ENCODE peak calls at places on chromosomes 6 and 20, in nine cellular contexts. U is testis; N is CD8-positive, alpha-beta T cell; D is ovary; P is IMR-90; Q is heart right ventricle; X is neural progenitor cell; M is K562; K is PC-3. O is an unnamed sample. For H3K27me3, the result is how much of the 10 kb centered on the place peaks cover.

GRCh38 chr20:11791316-11792228 is 126.1 kb upstream of the BTBD3 start:
- DNase-seq in U (no peak), N (no peak), D (no peak), P (no peak), Q (no peak), X (no peak), M (no peak), K (peak), O (no peak)

GRCh38 chr6:35044145-35044745 is 96.9 kb downstream of the TCP11 start:
- DNase-seq in U (peak), N (no peak), D (no peak), P (no peak), Q (no peak), X (peak), M (no peak), K (peak), O (no peak)

GRCh38 chr6:113909224-113909856 is 52.2 kb downstream of the MARCKS start:
- DNase-seq in U (no peak), N (no peak), D (no peak), P (peak), Q (no peak), X (peak), M (peak), K (peak), O (peak)

GRCh38 chr6:3518356-3518841 is 61.5 kb upstream of the SLC22A23 start:
- DNase-seq in U (no peak), N (no peak), D (no peak), P (peak), Q (no peak), X (no peak), M (no peak), K (peak), O (peak)

GRCh38 chr6:63452117-63452516 is 120.2 kb upstream of the LOC128125822 start:
- DNase-seq in U (no peak), N (no peak), D (no peak), P (no peak), Q (no peak), X (no peak), M (no peak), K (no peak), O (no peak)

GRCh38 chr6:72386324-72386723 is 235.5 kb upstream of the KCNQ5 start:
- DNase-seq in U (no peak), N (no peak), D (no peak), P (peak), Q (no peak), X (no peak), M (peak), K (no peak), O (no peak)

GRCh38 chr6:168050861-168051586 is 28.0 kb downstream of the FRMD1 start:
- DNase-seq in U (no peak), N (no peak), D (no peak), P (no peak), Q (no peak), X (peak), M (peak), K (no peak), O (no peak)

GRCh38 chr20:23205221-23205620 is 119.1 kb upstream of the CD93 start:
- DNase-seq in U (no peak), N (no peak), D (no peak), P (no peak), Q (no peak), X (peak), M (no peak), K (no peak), O (no peak)

GRCh38 chr6:169406794-169407193 is 153.1 kb upstream of the THBS2 start:
- DNase-seq in U (no peak), N (no peak), D (no peak), P (no peak), Q (no peak), X (no peak), M (no peak), K (no peak), O (no peak)

GRCh38 chr20:10761232-10761631 is 87.4 kb upstream of the JAG1 start:
- DNase-seq in U (no peak), N (no peak), D (no peak), P (peak), Q (no peak), X (no peak), M (no peak), K (peak), O (no peak)

GRCh38 chr6:137297887-137298286 is 78.7 kb upstream of the IFNGR1 start:
- DNase-seq in U (peak), N (no peak), D (no peak), P (peak), Q (no peak), X (peak), M (no peak), K (peak), O (no peak)

GRCh38 chr6:90284745-90285481 is 11.7 kb downstream of the BACH2 start:
- DNase-seq in U (no peak), N (no peak), D (no peak), P (peak), Q (no peak), X (no peak), M (peak), K (peak), O (no peak)

GRCh38 chr20:46178891-46179290 is 60.8 kb downstream of the CD40 start:
- DNase-seq in U (no peak), N (no peak), D (no peak), P (no peak), Q (no peak), X (no peak), M (no peak), K (no peak), O (no peak)

GRCh38 chr6:134372603-134373281 is 54.8 kb upstream of the SGK1 start:
- DNase-seq in U (no peak), N (no peak), D (peak), P (peak), Q (peak), X (no peak), M (no peak), K (no peak), O (no peak)

GRCh38 chr20:21522479-21523397 is 8.9 kb upstream of the NKX2-2 start:
- DNase-seq in U (no peak), N (no peak), D (no peak), P (no peak), Q (no peak), X (peak), M (no peak), K (peak), O (no peak)

GRCh38 chr6:89734526-89734925 is 85.1 kb downstream of the MDN1 start:
- DNase-seq in U (no peak), N (no peak), D (no peak), P (peak), Q (no peak), X (no peak), M (no peak), K (no peak), O (no peak)

GRCh38 chr6:134621858-134622257 is 303.9 kb upstream of the SGK1 start:
- DNase-seq in U (no peak), N (no peak), D (no peak), P (peak), Q (no peak), X (no peak), M (no peak), K (peak), O (no peak)

GRCh38 chr6:127077886-127078285 is 40.6 kb upstream of the RSPO3 start:
- DNase-seq in U (no peak), N (no peak), D (no peak), P (no peak), Q (no peak), X (no peak), M (no peak), K (no peak), O (no peak)

GRCh38 chr20:49278817-49279676 is 1.2 kb upstream of the ZNFX1 start:
- DNase-seq in U (peak), N (no peak), D (no peak), P (no peak), Q (peak), X (peak), M (peak), K (no peak), O (no peak)

GRCh38 chr6:128422871-128423270 is 97.5 kb downstream of the PTPRK start:
- DNase-seq in U (no peak), N (no peak), D (no peak), P (no peak), Q (no peak), X (no peak), M (no peak), K (no peak), O (no peak)

GRCh38 chr20:17225891-17226409 is 890 bp upstream of the PCSK2 start:
- DNase-seq in U (peak), N (no peak), D (peak), P (no peak), Q (peak), X (peak), M (no peak), K (no peak), O (peak)

GRCh38 chr20:32456869-32457421 is 98.8 kb downstream of the ASXL1 start:
- DNase-seq in U (peak), N (no peak), D (peak), P (peak), Q (peak), X (peak), M (no peak), K (peak), O (peak)

GRCh38 chr20:32610897-32611218 is 25.7 kb upstream of the NOL4L start:
- DNase-seq in U (no peak), N (no peak), D (no peak), P (no peak), Q (no peak), X (no peak), M (no peak), K (no peak), O (no peak)

GRCh38 chr6:146999766-147000165 is 204.5 kb upstream of the STXBP5 start:
- DNase-seq in U (no peak), N (no peak), D (no peak), P (no peak), Q (no peak), X (no peak), M (no peak), K (no peak), O (peak)

GRCh38 chr6:39688494-39688893 is 36.7 kb downstream of the KIF6 start:
- DNase-seq in U (no peak), N (no peak), D (no peak), P (peak), Q (no peak), X (no peak), M (no peak), K (peak), O (no peak)

GRCh38 chr6:44269921-44270525 is at the start of gene TMEM151B:
- DNase-seq in U (no peak), N (no peak), D (no peak), P (no peak), Q (no peak), X (peak), M (no peak), K (no peak), O (no peak)

GRCh38 chr6:56517155-56517745 is 125.4 kb downstream of the DST start:
- DNase-seq in U (no peak), N (no peak), D (no peak), P (peak), Q (no peak), X (no peak), M (no peak), K (no peak), O (no peak)

GRCh38 chr6:169639653-169640278 is 62.1 kb downstream of the WDR27 start:
- DNase-seq in U (no peak), N (peak), D (no peak), P (no peak), Q (no peak), X (peak), M (no peak), K (no peak), O (no peak)

GRCh38 chr20:354298-354977 is 7.5 kb downstream of the NRSN2 start:
- DNase-seq in U (peak), N (peak), D (peak), P (peak), Q (peak), X (peak), M (peak), K (peak), O (peak)

GRCh38 chr6:39951716-39952115 is 17.5 kb upstream of the MOCS1 start:
- DNase-seq in U (peak), N (no peak), D (no peak), P (no peak), Q (no peak), X (no peak), M (no peak), K (no peak), O (no peak)

GRCh38 chr6:169328112-169328801 is 74.6 kb upstream of the THBS2 start:
- DNase-seq in U (no peak), N (no peak), D (peak), P (peak), Q (no peak), X (no peak), M (no peak), K (no peak), O (no peak)

GRCh38 chr6:159969204-159969912 is 476 bp downstream of the IGF2R start:
- DNase-seq in U (peak), N (no peak), D (peak), P (peak), Q (peak), X (peak), M (peak), K (no peak), O (peak)

GRCh38 chr6:1745814-1746213 is 136.1 kb downstream of the FOXC1 start:
- DNase-seq in U (no peak), N (no peak), D (no peak), P (no peak), Q (no peak), X (no peak), M (no peak), K (no peak), O (no peak)

GRCh38 chr6:56343295-56343694 is 95.9 kb upstream of the COL21A1 start:
- DNase-seq in U (no peak), N (no peak), D (no peak), P (no peak), Q (no peak), X (no peak), M (no peak), K (no peak), O (no peak)

GRCh38 chr20:61562897-61563504 is 310.9 kb downstream of the CDH4 start:
- DNase-seq in U (no peak), N (no peak), D (no peak), P (no peak), Q (no peak), X (no peak), M (no peak), K (no peak), O (no peak)

GRCh38 chr20:61559706-61560315 is 307.8 kb downstream of the CDH4 start:
- DNase-seq in U (no peak), N (no peak), D (no peak), P (no peak), Q (no peak), X (no peak), M (no peak), K (no peak), O (no peak)

GRCh38 chr20:61558726-61559125 is 306.7 kb downstream of the CDH4 start:
- DNase-seq in U (no peak), N (no peak), D (no peak), P (peak), Q (no peak), X (peak), M (no peak), K (no peak), O (no peak)

GRCh38 chr20:61561111-61561830 is 309.2 kb downstream of the CDH4 start:
- DNase-seq in U (no peak), N (no peak), D (no peak), P (no peak), Q (no peak), X (no peak), M (no peak), K (no peak), O (no peak)

DNA sequence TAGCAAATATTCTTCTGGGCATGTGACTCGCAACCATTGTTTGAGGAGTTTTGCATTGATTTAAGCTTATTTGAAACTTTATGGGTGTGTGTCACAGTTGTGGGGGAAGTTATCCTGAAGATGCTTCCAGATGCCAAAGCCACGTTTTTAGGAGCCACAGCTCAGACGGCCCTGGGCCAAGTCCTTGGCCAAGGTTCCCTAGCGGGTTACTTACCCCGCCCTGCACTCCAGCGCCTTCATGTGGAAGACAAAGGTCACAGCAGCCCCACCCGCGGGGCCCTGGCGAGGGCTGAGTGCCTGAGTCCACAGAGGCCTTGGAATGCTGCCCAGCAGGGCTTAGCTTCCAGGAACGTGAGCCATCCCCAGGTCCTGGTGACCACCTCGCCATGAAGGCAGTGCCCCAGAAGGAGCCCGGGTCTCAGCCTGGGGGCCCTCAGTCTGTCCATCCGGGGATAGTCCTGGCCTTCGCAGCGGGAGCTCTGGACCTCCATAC is 308.3 kb downstream of the CDH4 start:
- DNase-seq in U (no peak), N (no peak), D (no peak), P (peak), Q (no peak), X (no peak), M (peak), K (peak), O (no peak)
- H3K27me3 ChIP-seq in U (under half), N (under half), D (under half), P (under half), Q (under half), X (under half), M (half or more), K (under half), O (under half)

DNA sequence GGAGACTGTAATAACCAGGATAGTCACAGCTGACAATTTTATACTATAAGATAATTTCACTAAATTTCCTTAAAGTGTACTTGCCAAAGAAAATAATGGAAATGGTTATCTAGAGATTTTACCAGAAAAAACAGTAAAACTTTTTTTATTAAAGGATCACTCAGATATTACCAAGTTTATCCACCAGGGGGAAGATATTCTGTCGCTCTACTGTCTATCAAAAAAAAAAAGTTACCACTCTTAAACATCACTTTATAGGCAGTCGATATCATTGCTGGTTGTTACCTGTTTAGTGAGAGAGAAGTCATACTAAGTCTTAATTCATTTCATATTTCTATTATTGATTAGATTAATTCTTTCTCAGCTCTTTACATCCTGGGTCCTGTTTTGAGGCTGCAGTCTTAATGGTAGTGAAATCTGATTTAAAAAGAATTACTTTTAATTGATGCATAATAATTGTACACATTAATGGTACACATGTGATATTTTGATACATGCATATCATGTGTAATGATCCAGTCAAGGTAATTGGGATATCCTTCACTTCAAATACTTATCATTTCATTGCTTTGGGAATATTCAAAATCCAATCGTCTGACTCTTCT is 18.9 kb downstream of the L3MBTL3 start:
- DNase-seq in U (no peak), N (no peak), D (no peak), P (no peak), Q (no peak), X (no peak), M (peak), K (peak), O (no peak)
- TF ChIP-seq CTCF in U (peak), N (peak), D (no peak), P (peak), Q (no peak), X (peak), M (peak), K (peak), O (peak)

GRCh38 chr20:63297796-63298572 is 5.0 kb downstream of the COL20A1 start:
- DNase-seq in U (no peak), N (no peak), D (no peak), P (no peak), Q (no peak), X (no peak), M (no peak), K (no peak), O (no peak)

GRCh38 chr20:63301671-63302070 is 8.7 kb downstream of the COL20A1 start:
- DNase-seq in U (no peak), N (no peak), D (no peak), P (no peak), Q (no peak), X (no peak), M (no peak), K (no peak), O (no peak)

GRCh38 chr20:63297371-63297781 is 4.4 kb downstream of the COL20A1 start:
- DNase-seq in U (no peak), N (no peak), D (no peak), P (no peak), Q (no peak), X (no peak), M (no peak), K (no peak), O (no peak)

GRCh38 chr20:63296411-63297299 is 3.7 kb downstream of the COL20A1 start:
- DNase-seq in U (no peak), N (no peak), D (no peak), P (no peak), Q (no peak), X (peak), M (no peak), K (no peak), O (no peak)

DNA sequence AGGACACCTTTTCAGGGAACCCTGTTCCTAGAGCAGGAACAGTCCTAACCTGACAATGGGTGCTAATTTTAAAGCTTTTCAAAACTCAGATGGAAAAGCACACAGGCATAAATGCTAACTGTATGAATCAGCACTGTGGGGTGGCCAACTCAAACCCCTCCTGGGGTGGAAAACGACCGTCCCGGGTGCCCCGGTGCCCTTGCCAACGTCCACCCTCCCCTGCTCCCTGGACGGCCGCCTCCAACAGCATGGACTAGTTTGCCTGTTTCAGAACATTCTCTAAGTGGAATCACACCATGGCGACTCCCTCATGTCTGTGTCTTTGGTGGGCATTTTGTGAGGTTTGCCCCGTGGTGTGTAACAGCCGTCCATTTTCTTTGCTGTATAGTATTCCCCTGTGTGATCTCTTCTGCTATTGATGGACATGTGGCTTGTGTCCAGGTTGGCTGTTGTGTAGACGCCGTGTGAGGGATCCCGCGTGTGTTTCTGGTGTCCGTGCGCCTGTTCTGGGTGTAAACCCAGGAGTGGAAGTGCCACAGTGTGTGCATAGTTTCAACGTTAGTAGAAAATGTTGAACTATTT is 5.8 kb downstream of the COL20A1 start:
- DNase-seq in U (no peak), N (no peak), D (no peak), P (no peak), Q (no peak), X (no peak), M (no peak), K (no peak), O (no peak)
- H3K27me3 ChIP-seq in U (under half), N (under half), D (under half), P (under half), Q (half or more), X (under half), M (under half), K (half or more), O (under half)

DNA sequence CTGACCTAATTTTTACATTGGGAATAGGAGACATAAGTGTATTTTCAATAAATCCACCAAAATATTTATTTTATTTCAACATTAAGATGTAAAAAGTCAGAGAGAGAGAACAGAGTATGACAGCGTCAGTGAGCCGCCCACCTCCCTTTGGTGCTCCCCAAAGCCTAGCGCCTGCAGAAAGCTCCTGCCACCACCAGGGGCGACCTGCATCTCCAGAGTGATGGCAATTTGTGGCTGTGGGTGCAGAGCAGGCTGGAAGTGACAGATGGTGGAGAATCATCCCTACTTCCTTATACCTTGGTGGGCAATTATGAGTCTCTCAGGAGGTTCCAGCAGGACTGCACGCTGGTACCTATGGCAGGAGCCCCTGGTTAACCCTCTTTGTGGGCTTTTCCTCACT is 87.3 kb downstream of the PTPRT start:
- DNase-seq in U (no peak), N (no peak), D (no peak), P (no peak), Q (no peak), X (peak), M (peak), K (no peak), O (no peak)
- TF ChIP-seq CTCF in U (no peak), N (no peak), D (no peak), P (no peak), Q (no peak), X (peak), M (peak), K (no peak), O (peak)

GRCh38 chr6:33989016-33989854 is 156.7 kb downstream of the GRM4 start:
- DNase-seq in U (no peak), N (no peak), D (no peak), P (no peak), Q (no peak), X (no peak), M (no peak), K (no peak), O (no peak)
- H3K27me3 ChIP-seq in U (under half), N (under half), D (under half), P (under half), Q (half or more), X (under half), M (half or more), K (under half), O (under half)